ENCODE peak calls at places on chromosomes 16 and 17, in seven cellular contexts. K is CD8-positive, alpha-beta T cell; Q is BE2C; X is mammary epithelial cell; B is psoas muscle; F is lung; O is sigmoid colon. H is an unnamed sample. For H3K4me1, the result is how much of the 10 kb centered on the place peaks cover.

GRCh38 chr17:79183221-79184158 is 108.9 kb downstream of the ENGASE start:
- DNase-seq in K (no peak), X (peak), Q (no peak), O (no peak), B (no peak), F (no peak), H (no peak)

GRCh38 chr16:47731252-47731651 is 270.1 kb downstream of the PHKB start:
- DNase-seq in K (no peak), O (no peak), Q (no peak), F (no peak), X (peak), B (no peak), H (no peak)

GRCh38 chr17:51097708-51098446 is 22.8 kb downstream of the SPAG9 start:
- DNase-seq in X (peak), F (no peak), Q (no peak), B (no peak), K (peak), O (no peak), H (no peak)

GRCh38 chr17:1495265-1495664 is 2.8 kb upstream of the MYO1C start:
- DNase-seq in Q (no peak), F (no peak), O (peak), K (no peak), X (no peak), B (peak), H (no peak)

GRCh38 chr17:38601539-38602351 is 4.0 kb downstream of the SRCIN1 start:
- DNase-seq in X (no peak), F (no peak), Q (peak), K (no peak), B (no peak), O (no peak), H (no peak)

GRCh38 chr16:84541999-84542876 is 37.8 kb upstream of the MEAK7 start:
- DNase-seq in O (no peak), K (no peak), Q (no peak), X (no peak), F (no peak), B (no peak), H (no peak)

GRCh38 chr16:70703041-70703834 is 17.4 kb upstream of the MTSS2 start:
- DNase-seq in B (peak), Q (peak), K (no peak), F (no peak), X (no peak), O (peak), H (no peak)

GRCh38 chr17:44128383-44128782 is 4.9 kb upstream of the HDAC5 start:
- DNase-seq in X (no peak), Q (no peak), K (no peak), F (no peak), B (no peak), O (no peak), H (no peak)

GRCh38 chr16:2981177-2981898 is 1.1 kb upstream of the PKMYT1 start:
- DNase-seq in B (no peak), X (no peak), O (no peak), K (no peak), Q (no peak), F (no peak), H (no peak)

GRCh38 chr16:4477966-4478365 is 1.8 kb downstream of the HMOX2 start:
- DNase-seq in K (no peak), F (no peak), X (peak), Q (no peak), O (no peak), B (no peak), H (no peak)

GRCh38 chr17:27352481-27353460 is 58.9 kb downstream of the WSB1 start:
- DNase-seq in F (no peak), Q (no peak), X (no peak), K (no peak), O (peak), B (no peak), H (peak)

DNA sequence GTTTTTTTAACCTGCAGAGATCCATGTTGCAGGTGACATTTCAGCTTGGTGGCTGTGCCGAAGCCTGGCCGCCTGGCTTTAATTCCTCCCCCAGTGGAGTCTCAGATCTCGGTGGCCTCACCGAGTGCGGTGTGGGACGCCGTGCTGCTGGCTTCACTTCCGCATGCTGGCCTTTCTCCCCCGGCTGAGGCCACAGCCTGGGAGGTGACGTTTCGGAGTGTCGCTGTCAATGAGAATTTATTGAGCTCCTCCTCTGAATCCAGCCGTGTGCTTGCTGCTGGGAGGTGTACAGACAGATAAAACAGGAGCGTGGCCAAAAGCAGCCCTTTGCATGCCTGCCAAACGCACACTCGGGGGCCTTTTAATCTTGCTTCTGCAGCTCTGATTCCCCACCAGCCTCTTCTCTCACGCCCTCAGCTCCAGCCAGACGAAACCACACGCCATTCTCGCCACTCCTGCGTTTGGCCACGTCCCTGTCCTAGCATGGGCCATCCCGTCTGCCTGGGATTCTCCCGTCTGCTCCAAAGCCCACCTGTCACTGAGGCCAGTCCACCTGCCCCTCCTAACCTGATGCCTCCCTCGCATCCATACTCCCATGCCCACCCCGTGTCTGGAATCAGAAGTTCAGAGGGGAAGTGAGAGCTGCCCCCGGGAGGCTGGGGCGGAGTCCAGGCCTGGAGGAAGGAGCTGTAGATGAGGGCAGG is 3.6 kb downstream of the GSE1 start:
- DNase-seq in O (no peak), Q (no peak), B (peak), F (peak), K (peak), X (no peak), H (no peak)
- H3K4me3 ChIP-seq in O (no peak), Q (peak), B (peak), F (no peak), K (peak), X (no peak), H (no peak)

GRCh38 chr16:81519298-81520150 is 74.9 kb downstream of the CMIP start:
- DNase-seq in K (no peak), O (no peak), X (no peak), F (no peak), Q (no peak), B (peak), H (no peak)
- H3K4me1 ChIP-seq in K (under half), O (under half), X (under half), F (under half), Q (under half), B (under half), H (under half)

GRCh38 chr17:7992516-7992915 is 9.9 kb upstream of the GUCY2D start:
- DNase-seq in O (peak), X (peak), K (no peak), B (no peak), F (no peak), Q (no peak), H (no peak)

GRCh38 chr17:7989781-7990655 is 12.4 kb upstream of the GUCY2D start:
- DNase-seq in X (peak), F (peak), K (peak), B (peak), Q (peak), O (peak), H (peak)

GRCh38 chr17:7984904-7985303 is 17.5 kb upstream of the GUCY2D start:
- DNase-seq in K (no peak), O (peak), Q (no peak), B (no peak), F (no peak), X (no peak), H (no peak)

GRCh38 chr17:7987112-7987893 is 15.1 kb upstream of the GUCY2D start:
- DNase-seq in K (no peak), B (no peak), X (no peak), O (peak), F (no peak), Q (no peak), H (no peak)

GRCh38 chr17:7988750-7989178 is 13.7 kb upstream of the GUCY2D start:
- DNase-seq in F (peak), X (peak), B (no peak), K (no peak), Q (peak), O (peak), H (no peak)
- TF ChIP-seq CTCF in F (peak), X (peak), B (peak), K (peak), Q (peak), O (peak), H (peak)

DNA sequence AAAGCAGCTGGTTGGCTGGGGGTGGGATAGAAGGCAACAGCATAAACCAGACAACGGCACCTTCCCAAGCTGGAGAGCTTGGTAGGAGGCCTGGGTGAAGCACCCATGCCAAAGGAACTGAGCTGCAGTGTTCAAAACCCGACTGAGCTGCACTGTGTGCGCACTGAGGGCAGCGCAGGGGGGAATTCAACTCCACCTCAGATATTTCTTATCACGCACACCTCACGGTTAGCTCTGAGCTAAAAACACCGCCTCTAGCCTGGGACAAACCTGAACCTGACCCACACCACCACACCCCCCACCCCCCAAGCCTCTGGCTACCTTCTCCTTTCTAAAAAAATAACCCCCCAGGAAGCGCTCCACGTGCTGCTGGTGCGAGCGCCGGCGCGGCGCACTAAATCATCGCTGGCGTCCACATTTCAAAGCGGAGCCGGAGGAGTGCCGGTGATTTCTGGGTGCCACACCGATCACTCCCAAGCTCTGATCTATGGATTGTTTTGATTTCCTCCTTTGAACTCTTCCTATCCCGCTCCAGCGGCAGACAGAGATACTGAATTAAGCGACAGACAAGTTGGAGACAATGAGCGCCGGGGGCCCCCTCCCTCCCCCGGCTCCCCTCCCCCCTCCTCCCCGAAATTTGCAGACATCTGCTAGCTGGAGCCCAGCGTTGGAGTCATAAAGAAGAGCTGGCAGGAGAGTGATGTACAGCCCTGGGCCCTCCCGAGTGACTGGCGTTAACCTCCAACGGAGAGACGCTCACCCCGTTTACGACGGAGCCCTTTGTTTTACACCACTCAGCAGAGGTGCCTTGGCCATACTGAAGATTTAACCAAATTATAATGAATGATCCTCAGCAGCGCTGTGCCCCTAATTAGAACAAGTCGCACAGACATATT is 85.0 kb downstream of the NOG start:
- DNase-seq in O (no peak), X (no peak), K (no peak), B (no peak), Q (no peak), F (no peak), H (no peak)
- H3K4me3 ChIP-seq in O (peak), X (no peak), K (peak), B (peak), Q (peak), F (no peak), H (no peak)

GRCh38 chr17:75643033-75644017 is 10.1 kb downstream of the SMIM5 start:
- DNase-seq in X (no peak), O (no peak), B (no peak), K (no peak), Q (no peak), F (no peak), H (no peak)
- H3K4me1 ChIP-seq in X (under half), O (under half), B (under half), K (under half), Q (under half), F (under half), H (under half)

GRCh38 chr17:61400786-61401279 is 1.2 kb downstream of the TBX2 start:
- DNase-seq in Q (peak), O (peak), X (no peak), F (no peak), K (no peak), B (no peak), H (no peak)
- TF ChIP-seq CTCF in Q (no peak), O (no peak), X (no peak), F (no peak), K (no peak), B (no peak), H (no peak)

DNA sequence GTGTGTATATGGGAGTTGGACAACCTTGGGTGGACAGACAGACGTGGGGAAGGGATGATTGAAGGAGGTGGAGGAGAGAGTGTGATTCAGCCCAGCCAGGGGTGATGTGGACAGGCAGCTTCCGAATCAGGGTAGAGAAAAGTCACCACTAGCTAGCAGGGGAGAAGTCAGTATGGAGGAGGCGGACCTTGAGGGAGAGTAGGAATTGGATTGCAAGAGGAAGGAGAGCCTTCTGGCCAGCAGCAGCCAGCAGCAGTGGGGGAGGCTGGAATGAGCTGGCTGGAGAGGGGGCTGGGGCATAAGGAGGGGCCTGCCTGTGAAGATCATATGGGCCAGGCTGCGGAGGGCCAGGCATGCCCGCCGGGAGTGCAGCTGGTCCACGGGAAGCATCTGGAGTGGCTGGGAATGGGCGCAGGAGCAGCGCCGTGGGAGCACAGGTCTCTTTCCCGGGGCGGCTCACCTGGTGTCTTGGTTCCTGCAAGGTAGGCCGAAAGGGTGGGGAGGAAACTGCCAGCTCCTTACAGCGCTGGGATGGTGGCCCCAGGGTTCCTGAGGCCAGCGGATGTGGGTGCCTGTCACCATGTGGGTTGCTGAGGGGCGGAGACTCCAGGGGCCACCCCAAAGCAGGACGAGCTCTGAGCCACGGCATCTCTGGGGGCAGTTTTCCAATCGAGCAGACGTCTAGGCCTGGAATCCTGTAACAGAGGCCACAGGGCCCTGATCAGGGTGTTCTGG is 235.3 kb downstream of the SEC14L1 start:
- DNase-seq in Q (peak), F (no peak), X (peak), O (peak), K (peak), B (no peak), H (peak)
- H3K4me3 ChIP-seq in Q (peak), F (no peak), X (no peak), O (peak), K (peak), B (peak), H (no peak)

DNA sequence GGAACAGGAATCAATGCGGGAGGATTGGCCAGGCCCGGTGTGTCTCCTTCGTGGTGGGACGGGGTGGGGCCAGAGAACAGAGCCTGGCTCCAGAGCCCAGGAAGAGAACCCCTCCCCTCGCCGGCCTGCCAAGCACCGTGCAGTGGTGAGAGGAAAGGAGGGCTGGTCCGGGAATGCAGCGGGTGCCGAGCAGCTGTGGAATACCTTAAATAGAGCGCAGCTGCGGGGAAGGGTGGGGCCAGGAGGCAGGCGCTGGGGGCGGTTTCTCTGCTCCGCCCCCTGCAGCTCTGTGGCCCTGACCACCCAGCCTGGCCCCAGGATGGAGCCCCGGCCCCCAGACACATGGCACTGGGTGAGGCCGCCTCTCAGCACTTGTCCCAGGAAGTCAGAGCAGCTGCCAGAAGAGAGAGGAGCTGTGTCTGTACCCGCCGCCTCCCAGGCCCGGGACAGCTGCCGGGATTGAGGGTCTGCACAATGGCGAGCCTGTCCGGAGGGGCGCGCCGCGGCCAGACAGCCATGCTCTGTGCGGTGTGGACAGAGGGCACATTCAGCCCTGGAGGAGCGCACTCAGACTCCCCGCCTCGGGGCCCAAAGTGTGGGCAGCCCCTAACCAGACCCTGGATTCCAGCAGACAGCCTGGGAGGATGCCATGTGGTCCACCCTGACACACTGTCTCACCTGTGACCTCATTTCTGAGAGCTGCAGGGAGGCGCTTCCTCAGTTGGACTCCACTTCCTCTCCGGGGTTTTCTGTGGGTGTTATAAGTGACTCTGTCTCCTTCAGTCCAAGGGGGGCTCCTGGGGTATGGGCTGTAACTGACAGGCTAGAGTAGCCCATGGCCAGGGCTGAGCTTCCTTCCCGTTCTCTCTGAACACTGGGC is 268.8 kb downstream of the SEC14L1 start:
- DNase-seq in X (peak), O (peak), K (no peak), B (peak), F (no peak), Q (no peak), H (peak)
- H3K4me1 ChIP-seq in X (half or more), O (half or more), K (half or more), B (under half), F (under half), Q (under half), H (under half)

GRCh38 chr16:31880322-31880979 is 6.8 kb downstream of the ZNF267 start:
- DNase-seq in X (peak), Q (no peak), O (no peak), B (no peak), F (no peak), K (no peak), H (no peak)
- TF ChIP-seq CTCF in X (no peak), Q (no peak), O (no peak), B (no peak), F (no peak), K (no peak), H (no peak)

GRCh38 chr16:88383401-88384221 is 852 bp downstream of the ZNF469 start:
- DNase-seq in X (no peak), Q (peak), B (peak), O (peak), F (no peak), K (no peak), H (peak)
- H3K4me3 ChIP-seq in X (no peak), Q (no peak), B (peak), O (peak), F (no peak), K (no peak), H (peak)

H was measured in ovary.